ENCODE peak calls at places on chromosome 10, in six cellular contexts. M is T-helper 9 cell; P is EL; X is stimulated activated CD8-positive, alpha-beta memory T cell treated with anti-CD3 and anti-CD28 coated beads, Interleukin-15, amount 100 ng/mL, for 4 hours; L is activated CD4-positive, CD25-positive, alpha-beta regulatory T cell; N is ELR. U is an unnamed sample.

GRCh38 chr10:73906524-73907447 is 4.1 kb upstream of the PLAU start:
- DNase-seq in N (peak), L (no peak), X (no peak), P (peak), M (no peak), U (peak)

GRCh38 chr10:21831986-21832735 is 171.4 kb downstream of the DNAJC1 start:
- DNase-seq in M (no peak), L (no peak), P (peak), X (no peak), N (peak), U (no peak)

GRCh38 chr10:59606551-59606961 is 103.1 kb downstream of the SLC16A9 start:
- DNase-seq in X (no peak), N (no peak), M (no peak), P (peak), L (no peak), U (no peak)

GRCh38 chr10:44780461-44780860 is 130.7 kb upstream of the TMEM72 start:
- DNase-seq in M (no peak), N (no peak), L (no peak), X (no peak), P (no peak), U (no peak)

GRCh38 chr10:114603943-114604342 is 54.1 kb downstream of the ABLIM1 start:
- DNase-seq in N (no peak), P (no peak), M (no peak), X (no peak), L (no peak), U (no peak)

GRCh38 chr10:59234814-59235429 is 58.5 kb downstream of the PHYHIPL start:
- DNase-seq in M (no peak), N (peak), L (no peak), X (no peak), P (peak), U (peak)

GRCh38 chr10:34539533-34540315 is 275.4 kb downstream of the PARD3 start:
- DNase-seq in M (no peak), N (no peak), X (no peak), P (no peak), L (no peak), U (peak)

GRCh38 chr10:69101451-69102095 is 13.7 kb downstream of the SRGN start:
- DNase-seq in L (no peak), X (peak), M (no peak), P (peak), N (peak), U (no peak)

GRCh38 chr10:6163364-6164270 is 39.1 kb upstream of the PFKFB3 start:
- DNase-seq in P (peak), L (peak), X (peak), M (peak), N (peak), U (peak)

GRCh38 chr10:103582331-103583123 is 89.0 kb downstream of the NEURL1 start:
- DNase-seq in L (no peak), P (no peak), M (no peak), X (no peak), N (no peak), U (no peak)

GRCh38 chr10:14263041-14263440 is 67.7 kb downstream of the FRMD4A start:
- DNase-seq in X (no peak), L (no peak), M (no peak), P (no peak), N (no peak), U (peak)

GRCh38 chr10:97531401-97531985 is 32.8 kb downstream of the UBTD1 start:
- DNase-seq in P (peak), N (peak), X (no peak), M (no peak), L (no peak), U (no peak)

GRCh38 chr10:43202657-43203490 is 64.0 kb downstream of the RASGEF1A start:
- DNase-seq in M (peak), X (peak), L (no peak), P (no peak), N (no peak), U (peak)